ENCODE peak calls at places on chromosomes 6 and 20, in seven cellular contexts. One of them, this sample, is unnamed.

GRCh38 chr6:83378621-83379388 is 52.0 kb downstream of the ME1 start:
- DNase-seq in psoas muscle: no peak
- DNase-seq in CD4-positive, alpha-beta memory T cell: no peak
- DNase-seq in aorta: no peak
- DNase-seq in sigmoid colon: no peak
- DNase-seq in ovary: no peak
- DNase-seq in naive thymus-derived CD4-positive, alpha-beta T cell: no peak
- DNase-seq in this sample: no peak

GRCh38 chr6:15477746-15478145 is 185.1 kb downstream of the DTNBP1 start:
- DNase-seq in psoas muscle: no peak
- DNase-seq in CD4-positive, alpha-beta memory T cell: no peak
- DNase-seq in aorta: no peak
- DNase-seq in sigmoid colon: no peak
- DNase-seq in ovary: no peak
- DNase-seq in naive thymus-derived CD4-positive, alpha-beta T cell: no peak
- DNase-seq in this sample: no peak

GRCh38 chr20:48725589-48725991 is 102.2 kb downstream of the PREX1 start:
- DNase-seq in psoas muscle: no peak
- DNase-seq in CD4-positive, alpha-beta memory T cell: no peak
- DNase-seq in aorta: no peak
- DNase-seq in sigmoid colon: peak; percentile 35
- DNase-seq in ovary: no peak
- DNase-seq in naive thymus-derived CD4-positive, alpha-beta T cell: no peak
- DNase-seq in this sample: peak; percentile 57

GRCh38 chr6:170285482-170285881 is 5.4 kb downstream of the DLL1 start:
- DNase-seq in psoas muscle: no peak
- DNase-seq in CD4-positive, alpha-beta memory T cell: no peak
- DNase-seq in aorta: no peak
- DNase-seq in sigmoid colon: peak; percentile 45
- DNase-seq in ovary: peak; percentile 28
- DNase-seq in naive thymus-derived CD4-positive, alpha-beta T cell: no peak
- DNase-seq in this sample: no peak

GRCh38 chr6:27617700-27618689 is 145.1 kb upstream of the ZNF184 start:
- DNase-seq in psoas muscle: no peak
- DNase-seq in CD4-positive, alpha-beta memory T cell: no peak
- DNase-seq in aorta: no peak
- DNase-seq in sigmoid colon: no peak
- DNase-seq in ovary: no peak
- DNase-seq in naive thymus-derived CD4-positive, alpha-beta T cell: no peak
- DNase-seq in this sample: peak; percentile 5

GRCh38 chr6:84462697-84463096 is 235.3 kb upstream of the CEP162 start:
- DNase-seq in psoas muscle: no peak
- DNase-seq in CD4-positive, alpha-beta memory T cell: no peak
- DNase-seq in aorta: no peak
- DNase-seq in sigmoid colon: no peak
- DNase-seq in ovary: no peak
- DNase-seq in naive thymus-derived CD4-positive, alpha-beta T cell: no peak
- DNase-seq in this sample: no peak

GRCh38 chr6:5782783-5783567 is 223.8 kb downstream of the NRN1 start:
- DNase-seq in psoas muscle: peak; percentile 62
- DNase-seq in CD4-positive, alpha-beta memory T cell: no peak
- DNase-seq in aorta: peak; percentile 61
- DNase-seq in sigmoid colon: no peak
- DNase-seq in ovary: no peak
- DNase-seq in naive thymus-derived CD4-positive, alpha-beta T cell: no peak
- DNase-seq in this sample: peak; percentile 11

GRCh38 chr6:113385020-113385431 is 472.1 kb upstream of the MARCKS start:
- DNase-seq in psoas muscle: no peak
- DNase-seq in CD4-positive, alpha-beta memory T cell: no peak
- DNase-seq in aorta: no peak
- DNase-seq in sigmoid colon: no peak
- DNase-seq in ovary: no peak
- DNase-seq in naive thymus-derived CD4-positive, alpha-beta T cell: no peak
- DNase-seq in this sample: no peak

GRCh38 chr20:23147964-23148720 is 62.0 kb upstream of the CD93 start:
- DNase-seq in psoas muscle: peak; percentile 87
- DNase-seq in CD4-positive, alpha-beta memory T cell: no peak
- DNase-seq in aorta: peak; percentile 89
- DNase-seq in sigmoid colon: peak; percentile 77
- DNase-seq in ovary: no peak
- DNase-seq in naive thymus-derived CD4-positive, alpha-beta T cell: no peak
- DNase-seq in this sample: no peak

GRCh38 chr20:60298647-60299046 is 340.4 kb downstream of the CDH26 start:
- DNase-seq in psoas muscle: no peak
- DNase-seq in CD4-positive, alpha-beta memory T cell: no peak
- DNase-seq in aorta: no peak
- DNase-seq in sigmoid colon: no peak
- DNase-seq in ovary: no peak
- DNase-seq in naive thymus-derived CD4-positive, alpha-beta T cell: no peak
- DNase-seq in this sample: no peak

GRCh38 chr6:139474145-139475108 is 100.0 kb upstream of the CITED2 start:
- DNase-seq in psoas muscle: no peak
- DNase-seq in CD4-positive, alpha-beta memory T cell: peak; percentile 0
- DNase-seq in aorta: no peak
- DNase-seq in sigmoid colon: peak; percentile 70
- DNase-seq in ovary: no peak
- DNase-seq in naive thymus-derived CD4-positive, alpha-beta T cell: no peak
- DNase-seq in this sample: peak; percentile 69

GRCh38 chr6:145815351-145815772 is 767 bp upstream of the FBXO30 start:
- DNase-seq in psoas muscle: peak; percentile 40
- DNase-seq in CD4-positive, alpha-beta memory T cell: no peak
- DNase-seq in aorta: no peak
- DNase-seq in sigmoid colon: peak; percentile 71
- DNase-seq in ovary: no peak
- DNase-seq in naive thymus-derived CD4-positive, alpha-beta T cell: no peak
- DNase-seq in this sample: peak; percentile 39

GRCh38 chr6:24321538-24322162 is 36.2 kb downstream of the DCDC2 start:
- DNase-seq in psoas muscle: no peak
- DNase-seq in CD4-positive, alpha-beta memory T cell: no peak
- DNase-seq in aorta: no peak
- DNase-seq in sigmoid colon: no peak
- DNase-seq in ovary: no peak
- DNase-seq in naive thymus-derived CD4-positive, alpha-beta T cell: no peak
- DNase-seq in this sample: no peak

GRCh38 chr6:7446644-7447325 is 57.2 kb downstream of the RIOK1 start:
- DNase-seq in psoas muscle: no peak
- DNase-seq in CD4-positive, alpha-beta memory T cell: no peak
- DNase-seq in aorta: no peak
- DNase-seq in sigmoid colon: peak; percentile 36
- DNase-seq in ovary: no peak
- DNase-seq in naive thymus-derived CD4-positive, alpha-beta T cell: no peak
- DNase-seq in this sample: no peak

GRCh38 chr6:9825526-9825925 is 589.3 kb downstream of the TFAP2A start:
- DNase-seq in psoas muscle: no peak
- DNase-seq in CD4-positive, alpha-beta memory T cell: no peak
- DNase-seq in aorta: no peak
- DNase-seq in sigmoid colon: no peak
- DNase-seq in ovary: no peak
- DNase-seq in naive thymus-derived CD4-positive, alpha-beta T cell: no peak
- DNase-seq in this sample: no peak

GRCh38 chr6:106133040-106133439 is 46.9 kb downstream of the PRDM1 start:
- DNase-seq in psoas muscle: no peak
- DNase-seq in CD4-positive, alpha-beta memory T cell: no peak
- DNase-seq in aorta: no peak
- DNase-seq in sigmoid colon: no peak
- DNase-seq in ovary: no peak
- DNase-seq in naive thymus-derived CD4-positive, alpha-beta T cell: no peak
- DNase-seq in this sample: peak; percentile 20

DNA sequence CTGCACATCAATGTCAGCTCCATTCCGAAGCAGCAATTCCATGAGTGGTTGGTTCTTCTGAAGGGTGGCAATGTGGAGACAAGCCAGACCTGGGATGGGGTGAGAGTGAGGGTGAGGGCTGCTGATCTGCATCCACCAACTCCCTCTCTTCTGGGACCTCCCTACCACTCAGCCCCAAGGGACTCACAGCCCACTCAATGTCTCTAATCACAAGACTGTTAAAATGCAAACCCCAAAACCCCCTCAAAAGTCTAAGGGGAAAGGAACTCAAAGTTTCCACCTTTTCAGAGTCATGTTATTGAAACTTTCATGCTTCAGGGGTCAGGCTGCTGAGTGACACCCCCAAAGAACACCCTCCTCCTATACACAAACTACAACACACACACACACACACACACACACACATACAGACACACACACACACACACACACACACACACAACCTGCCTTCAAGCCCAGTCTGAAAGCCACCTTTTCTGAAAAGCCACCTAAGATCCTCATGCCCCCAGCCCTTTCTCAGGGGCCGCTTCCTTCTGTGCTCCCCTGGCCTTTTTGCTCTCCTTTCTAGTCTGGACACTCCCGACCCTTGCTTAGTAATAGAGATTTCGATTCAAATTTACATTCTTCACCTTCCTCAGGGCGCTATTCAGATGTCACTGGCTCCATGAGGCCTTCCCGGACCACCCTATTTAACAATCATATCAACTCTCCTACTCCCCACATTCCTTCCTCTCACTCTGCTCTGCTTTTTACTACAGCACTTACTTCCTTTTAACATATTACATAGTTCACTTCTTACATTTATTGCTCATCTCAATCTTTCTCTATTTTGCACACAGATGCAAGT is 3.3 kb upstream of the SLC35B2 start:
- DNase-seq in psoas muscle: no peak
- DNase-seq in CD4-positive, alpha-beta memory T cell: no peak
- DNase-seq in aorta: no peak
- DNase-seq in sigmoid colon: no peak
- DNase-seq in ovary: no peak
- DNase-seq in naive thymus-derived CD4-positive, alpha-beta T cell: no peak
- DNase-seq in this sample: no peak
- H3K4me3 ChIP-seq in psoas muscle: no peak overlapping the region
- H3K4me3 ChIP-seq in CD4-positive, alpha-beta memory T cell: no peak overlapping the region
- H3K4me3 ChIP-seq in aorta: no peak overlapping the region
- H3K4me3 ChIP-seq in sigmoid colon: no peak overlapping the region
- H3K4me3 ChIP-seq in ovary: no peak overlapping the region
- H3K4me3 ChIP-seq in naive thymus-derived CD4-positive, alpha-beta T cell: no peak overlapping the region
- H3K4me3 ChIP-seq in this sample: no peak overlapping the region

DNA sequence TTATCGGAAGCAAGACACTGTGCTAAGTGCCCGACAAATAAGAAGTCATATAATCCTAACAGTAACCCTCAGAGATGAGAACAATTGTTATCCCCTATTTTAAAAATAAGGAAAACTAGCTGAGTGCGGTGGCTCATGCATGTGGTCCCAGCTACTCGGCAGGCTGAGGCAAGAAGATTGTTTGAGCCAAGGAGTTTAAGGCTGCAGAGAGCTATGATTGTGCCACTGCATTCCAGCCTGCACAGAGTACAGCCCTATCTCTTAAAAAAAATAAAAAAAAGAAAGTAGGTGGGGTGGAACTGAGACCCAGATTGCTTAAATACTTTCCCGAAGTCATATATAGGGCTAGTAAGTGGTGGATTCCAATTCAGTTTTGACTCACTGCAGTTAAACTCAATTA is 84.7 kb downstream of the UST start:
- DNase-seq in psoas muscle: no peak
- DNase-seq in CD4-positive, alpha-beta memory T cell: no peak
- DNase-seq in aorta: no peak
- DNase-seq in sigmoid colon: no peak
- DNase-seq in ovary: no peak
- DNase-seq in naive thymus-derived CD4-positive, alpha-beta T cell: no peak
- DNase-seq in this sample: no peak
- H3K36me3 ChIP-seq in psoas muscle: no peaks in the 10 kb centered on the region
- H3K36me3 ChIP-seq in CD4-positive, alpha-beta memory T cell: no peaks in the 10 kb centered on the region
- H3K36me3 ChIP-seq in aorta: no peaks in the 10 kb centered on the region
- H3K36me3 ChIP-seq in sigmoid colon: no peaks in the 10 kb centered on the region
- H3K36me3 ChIP-seq in ovary: no peaks in the 10 kb centered on the region
- H3K36me3 ChIP-seq in naive thymus-derived CD4-positive, alpha-beta T cell: no peaks in the 10 kb centered on the region
- H3K36me3 ChIP-seq in this sample: no peaks in the 10 kb centered on the region

DNA sequence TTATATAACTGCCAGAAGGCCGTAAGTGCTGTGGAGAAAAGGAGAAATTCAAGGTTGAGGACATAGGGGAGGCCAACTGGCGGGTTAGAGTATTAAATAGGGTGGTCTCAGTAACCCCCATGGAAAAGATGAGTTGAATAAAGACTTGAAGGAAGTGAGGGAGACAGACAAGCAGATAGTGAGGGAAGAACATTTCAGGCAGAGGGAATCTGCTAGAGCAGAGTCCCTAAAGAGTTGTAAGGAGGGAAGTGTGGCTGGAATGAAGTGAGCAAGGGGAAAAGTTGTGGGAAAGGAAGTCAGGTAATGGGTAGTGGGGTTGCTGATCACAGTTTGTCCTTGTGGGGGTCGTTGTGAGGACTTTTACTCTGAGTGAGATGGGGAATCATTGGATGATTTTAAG is 1.4 kb downstream of the KIFC1 start:
- DNase-seq in psoas muscle: no peak
- DNase-seq in CD4-positive, alpha-beta memory T cell: no peak
- DNase-seq in aorta: no peak
- DNase-seq in sigmoid colon: no peak
- DNase-seq in ovary: no peak
- DNase-seq in naive thymus-derived CD4-positive, alpha-beta T cell: no peak
- DNase-seq in this sample: no peak
- H3K4me3 ChIP-seq in psoas muscle: no peak overlapping the region
- H3K4me3 ChIP-seq in CD4-positive, alpha-beta memory T cell: no peak overlapping the region
- H3K4me3 ChIP-seq in aorta: no peak overlapping the region
- H3K4me3 ChIP-seq in sigmoid colon: no peak overlapping the region
- H3K4me3 ChIP-seq in ovary: no peak overlapping the region
- H3K4me3 ChIP-seq in naive thymus-derived CD4-positive, alpha-beta T cell: no peak overlapping the region
- H3K4me3 ChIP-seq in this sample: peak overlapping the region; percentile 80

GRCh38 chr6:53089948-53090347 is 24.7 kb downstream of the FBXO9 start:
- DNase-seq in psoas muscle: no peak
- DNase-seq in CD4-positive, alpha-beta memory T cell: no peak
- DNase-seq in aorta: no peak
- DNase-seq in sigmoid colon: no peak
- DNase-seq in ovary: no peak
- DNase-seq in naive thymus-derived CD4-positive, alpha-beta T cell: no peak
- DNase-seq in this sample: no peak
- H3K36me3 ChIP-seq in psoas muscle: peaks cover 100% of the 10 kb centered on the region
- H3K36me3 ChIP-seq in CD4-positive, alpha-beta memory T cell: peaks cover 50% of the 10 kb centered on the region
- H3K36me3 ChIP-seq in aorta: peaks cover 8% of the 10 kb centered on the region
- H3K36me3 ChIP-seq in sigmoid colon: peaks cover 50% of the 10 kb centered on the region
- H3K36me3 ChIP-seq in ovary: no peaks in the 10 kb centered on the region
- H3K36me3 ChIP-seq in naive thymus-derived CD4-positive, alpha-beta T cell: peaks cover 29% of the 10 kb centered on the region
- H3K36me3 ChIP-seq in this sample: peaks cover 44% of the 10 kb centered on the region

DNA sequence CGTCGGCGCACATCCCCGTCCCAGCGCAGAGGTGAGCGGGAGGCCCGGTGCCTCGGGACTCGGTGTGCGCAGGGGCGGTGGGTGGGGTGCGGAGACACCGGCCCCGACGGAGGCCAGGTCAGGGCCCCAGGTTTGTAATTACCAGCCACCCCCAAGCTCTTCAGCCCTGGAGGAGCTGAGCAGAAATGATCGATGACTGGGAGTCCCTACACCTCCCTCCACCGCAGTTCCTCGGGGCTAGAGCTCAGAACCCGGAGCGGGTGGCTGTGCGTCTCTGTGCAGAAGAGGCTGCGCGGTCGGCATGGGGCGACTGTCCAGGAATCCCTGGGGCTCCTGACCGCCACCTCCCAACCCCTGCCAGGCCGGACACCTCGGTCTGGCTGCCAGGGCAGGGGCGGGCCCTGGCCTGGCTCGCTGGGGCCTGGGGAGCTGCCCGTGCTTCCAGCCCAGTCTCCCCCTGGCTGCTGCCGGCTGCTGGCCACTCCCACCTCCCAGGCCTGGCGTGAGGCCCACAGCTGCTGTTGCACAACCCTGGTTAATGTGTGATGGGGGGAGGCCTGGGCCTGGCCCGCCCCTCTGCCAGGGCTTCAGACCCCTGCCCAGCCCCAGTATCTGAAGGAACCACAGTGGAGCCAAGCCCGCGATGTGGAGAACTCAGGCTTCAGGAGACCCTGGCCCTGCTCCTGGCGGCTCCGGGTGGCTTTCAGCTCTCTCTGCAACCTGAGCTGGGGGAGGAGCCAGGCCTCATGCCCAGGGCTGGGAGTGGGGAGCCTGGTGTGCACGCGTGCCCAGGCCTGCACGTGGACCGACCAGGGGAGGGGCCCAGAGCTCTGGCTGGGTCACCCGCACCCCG is 1.2 kb downstream of the SLC2A4RG start:
- DNase-seq in psoas muscle: peak; percentile 94
- DNase-seq in CD4-positive, alpha-beta memory T cell: peak; percentile 48
- DNase-seq in aorta: peak; percentile 95
- DNase-seq in sigmoid colon: peak; percentile 98
- DNase-seq in ovary: peak; percentile 98
- DNase-seq in naive thymus-derived CD4-positive, alpha-beta T cell: peak; percentile 50
- DNase-seq in this sample: peak; percentile 94
- H3K4me3 ChIP-seq in psoas muscle: peak overlapping the region; percentile 71
- H3K4me3 ChIP-seq in CD4-positive, alpha-beta memory T cell: peak overlapping the region; percentile 60
- H3K4me3 ChIP-seq in aorta: peak overlapping the region; percentile 73
- H3K4me3 ChIP-seq in sigmoid colon: peak overlapping the region; percentile 65
- H3K4me3 ChIP-seq in ovary: peak overlapping the region; percentile 75
- H3K4me3 ChIP-seq in naive thymus-derived CD4-positive, alpha-beta T cell: peak overlapping the region; percentile 69
- H3K4me3 ChIP-seq in this sample: peak overlapping the region; percentile 80